ENCODE peak calls at places on chromosomes 12 and 14, in four cellular contexts. One of them, this sample, is unnamed. For H3K4me1, the result is how much of the 10 kb centered on the place peaks cover.

GRCh38 chr14:91350813-91351507 is 66.7 kb downstream of the CCDC88C start:
- DNase-seq in aorta: no peak
- DNase-seq in IMR-90: no peak
- DNase-seq in CD4-positive, CD25-positive, alpha-beta regulatory T cell: peak
- DNase-seq in this sample: no peak

GRCh38 chr12:67633708-67634107 is 14.8 kb upstream of the DYRK2 start:
- DNase-seq in CD4-positive, CD25-positive, alpha-beta regulatory T cell: no peak
- DNase-seq in IMR-90: no peak
- DNase-seq in aorta: no peak
- DNase-seq in this sample: peak

GRCh38 chr12:3538691-3539030 is 47.7 kb downstream of the PRMT8 start:
- DNase-seq in CD4-positive, CD25-positive, alpha-beta regulatory T cell: no peak
- DNase-seq in aorta: no peak
- DNase-seq in IMR-90: no peak
- DNase-seq in this sample: no peak

GRCh38 chr12:59736359-59736758 is 140.5 kb downstream of the SLC16A7 start:
- DNase-seq in aorta: no peak
- DNase-seq in IMR-90: no peak
- DNase-seq in CD4-positive, CD25-positive, alpha-beta regulatory T cell: no peak
- DNase-seq in this sample: no peak

GRCh38 chr12:43004908-43005307 is 415.4 kb upstream of the PRICKLE1 start:
- DNase-seq in aorta: no peak
- DNase-seq in CD4-positive, CD25-positive, alpha-beta regulatory T cell: no peak
- DNase-seq in IMR-90: no peak
- DNase-seq in this sample: no peak

GRCh38 chr12:88922816-88923215 is 342.5 kb upstream of the KITLG start:
- DNase-seq in CD4-positive, CD25-positive, alpha-beta regulatory T cell: no peak
- DNase-seq in IMR-90: peak
- DNase-seq in aorta: no peak
- DNase-seq in this sample: no peak

GRCh38 chr14:55316528-55316927 is 45.3 kb downstream of the FBXO34 start:
- DNase-seq in CD4-positive, CD25-positive, alpha-beta regulatory T cell: no peak
- DNase-seq in IMR-90: no peak
- DNase-seq in aorta: no peak
- DNase-seq in this sample: no peak

GRCh38 chr14:32413967-32414640 is 85.0 kb downstream of the AKAP6 start:
- DNase-seq in IMR-90: no peak
- DNase-seq in aorta: no peak
- DNase-seq in CD4-positive, CD25-positive, alpha-beta regulatory T cell: no peak
- DNase-seq in this sample: no peak

GRCh38 chr12:121468451-121468850 is 68.5 kb downstream of the RNF34 start:
- DNase-seq in IMR-90: peak
- DNase-seq in aorta: no peak
- DNase-seq in CD4-positive, CD25-positive, alpha-beta regulatory T cell: no peak
- DNase-seq in this sample: no peak

GRCh38 chr12:95774311-95775045 is 16.1 kb downstream of the NTN4 start:
- DNase-seq in CD4-positive, CD25-positive, alpha-beta regulatory T cell: no peak
- DNase-seq in aorta: no peak
- DNase-seq in IMR-90: peak
- DNase-seq in this sample: no peak

GRCh38 chr14:87772854-87773253 is 220.1 kb downstream of the GALC start:
- DNase-seq in IMR-90: no peak
- DNase-seq in aorta: no peak
- DNase-seq in CD4-positive, CD25-positive, alpha-beta regulatory T cell: no peak
- DNase-seq in this sample: no peak

GRCh38 chr12:114780746-114781399 is 96.9 kb upstream of the TBX3 start:
- DNase-seq in CD4-positive, CD25-positive, alpha-beta regulatory T cell: no peak
- DNase-seq in aorta: no peak
- DNase-seq in IMR-90: no peak
- DNase-seq in this sample: no peak

GRCh38 chr12:80186727-80187217 is 87.4 kb downstream of the OTOGL start:
- DNase-seq in aorta: no peak
- DNase-seq in CD4-positive, CD25-positive, alpha-beta regulatory T cell: peak
- DNase-seq in IMR-90: peak
- DNase-seq in this sample: peak

GRCh38 chr12:129614221-129614885 is 289.5 kb downstream of the TMEM132D start:
- DNase-seq in aorta: no peak
- DNase-seq in CD4-positive, CD25-positive, alpha-beta regulatory T cell: no peak
- DNase-seq in IMR-90: no peak
- DNase-seq in this sample: no peak

GRCh38 chr12:46369474-46370379 is 2.8 kb downstream of the SLC38A2 start:
- DNase-seq in CD4-positive, CD25-positive, alpha-beta regulatory T cell: no peak
- DNase-seq in aorta: no peak
- DNase-seq in IMR-90: no peak
- DNase-seq in this sample: no peak

GRCh38 chr14:64736271-64737131 is 32.3 kb downstream of the PLEKHG3 start:
- DNase-seq in CD4-positive, CD25-positive, alpha-beta regulatory T cell: no peak
- DNase-seq in IMR-90: no peak
- DNase-seq in aorta: peak
- DNase-seq in this sample: no peak

GRCh38 chr12:12022306-12022931 is 48.3 kb upstream of the BCL2L14 start:
- DNase-seq in CD4-positive, CD25-positive, alpha-beta regulatory T cell: no peak
- DNase-seq in aorta: no peak
- DNase-seq in IMR-90: no peak
- DNase-seq in this sample: no peak
- H3K4me1 ChIP-seq in CD4-positive, CD25-positive, alpha-beta regulatory T cell: under half
- H3K4me1 ChIP-seq in aorta: under half
- H3K4me1 ChIP-seq in IMR-90: under half
- H3K4me1 ChIP-seq in this sample: under half

DNA sequence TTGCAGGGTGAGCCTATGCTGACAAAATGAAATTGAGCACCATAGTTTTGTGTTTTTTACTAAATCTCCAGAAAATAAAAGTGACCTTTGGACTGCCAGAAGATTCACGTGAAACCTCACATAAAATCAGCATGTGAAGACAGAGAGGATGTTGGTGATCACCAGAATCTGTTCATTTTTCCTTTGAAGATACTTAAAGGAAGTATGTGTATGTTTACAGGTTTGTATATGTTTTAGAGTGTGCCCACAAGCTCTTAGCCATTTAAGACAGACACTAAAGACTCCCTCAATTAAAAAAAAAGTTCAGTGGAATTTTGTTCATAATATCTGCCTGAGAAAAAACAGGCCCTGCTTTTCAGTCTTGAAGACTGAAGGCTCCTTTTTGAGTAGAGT is 25.9 kb downstream of the DDX47 start:
- DNase-seq in CD4-positive, CD25-positive, alpha-beta regulatory T cell: peak
- DNase-seq in IMR-90: no peak
- DNase-seq in aorta: no peak
- DNase-seq in this sample: no peak
- H3K4me1 ChIP-seq in CD4-positive, CD25-positive, alpha-beta regulatory T cell: under half
- H3K4me1 ChIP-seq in IMR-90: under half
- H3K4me1 ChIP-seq in aorta: under half
- H3K4me1 ChIP-seq in this sample: under half

GRCh38 chr14:52314521-52315354 is 626 bp downstream of the PTGER2 start:
- DNase-seq in aorta: peak
- DNase-seq in IMR-90: peak
- DNase-seq in CD4-positive, CD25-positive, alpha-beta regulatory T cell: peak
- DNase-seq in this sample: no peak

GRCh38 chr14:52312872-52313492 is 1.1 kb upstream of the PTGER2 start:
- DNase-seq in CD4-positive, CD25-positive, alpha-beta regulatory T cell: no peak
- DNase-seq in aorta: no peak
- DNase-seq in IMR-90: peak
- DNase-seq in this sample: no peak

GRCh38 chr14:52313493-52313881 is 625 bp upstream of the PTGER2 start:
- DNase-seq in CD4-positive, CD25-positive, alpha-beta regulatory T cell: no peak
- DNase-seq in aorta: no peak
- DNase-seq in IMR-90: peak
- DNase-seq in this sample: no peak

GRCh38 chr14:52313903-52314481 is at the start of gene PTGER2:
- DNase-seq in aorta: peak
- DNase-seq in CD4-positive, CD25-positive, alpha-beta regulatory T cell: peak
- DNase-seq in IMR-90: peak
- DNase-seq in this sample: peak

DNA sequence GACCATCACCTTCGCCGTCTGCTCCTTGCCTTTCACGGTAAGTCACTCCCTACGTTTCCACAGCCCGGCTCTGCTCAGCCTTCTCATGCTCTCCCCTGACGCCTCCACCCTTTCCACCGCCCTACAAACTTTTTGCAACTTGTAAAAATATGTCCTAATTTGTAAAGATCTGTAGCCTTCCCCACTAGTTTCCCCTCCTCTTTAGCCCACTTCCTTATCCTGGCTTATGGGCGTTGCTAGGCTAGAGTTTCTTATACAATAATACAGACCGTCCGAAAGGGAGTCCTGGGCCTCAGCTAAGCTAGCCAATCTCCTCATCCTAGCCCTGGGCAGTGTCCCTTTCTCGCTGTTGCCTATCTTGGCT is 1.2 kb downstream of the PTGER2 start:
- DNase-seq in CD4-positive, CD25-positive, alpha-beta regulatory T cell: no peak
- DNase-seq in aorta: no peak
- DNase-seq in IMR-90: peak
- DNase-seq in this sample: no peak
- H3K4me1 ChIP-seq in CD4-positive, CD25-positive, alpha-beta regulatory T cell: half or more
- H3K4me1 ChIP-seq in aorta: under half
- H3K4me1 ChIP-seq in IMR-90: under half
- H3K4me1 ChIP-seq in this sample: under half

GRCh38 chr12:18969512-18969911 is 160.0 kb upstream of the PLEKHA5 start:
- DNase-seq in IMR-90: no peak
- DNase-seq in CD4-positive, CD25-positive, alpha-beta regulatory T cell: no peak
- DNase-seq in aorta: no peak
- DNase-seq in this sample: no peak
- H3K4me1 ChIP-seq in IMR-90: under half
- H3K4me1 ChIP-seq in CD4-positive, CD25-positive, alpha-beta regulatory T cell: under half
- H3K4me1 ChIP-seq in aorta: under half
- H3K4me1 ChIP-seq in this sample: under half

GRCh38 chr14:93044116-93044515 is 71.6 kb downstream of the ITPK1 start:
- DNase-seq in CD4-positive, CD25-positive, alpha-beta regulatory T cell: no peak
- DNase-seq in aorta: no peak
- DNase-seq in IMR-90: no peak
- DNase-seq in this sample: no peak
- H3K4me1 ChIP-seq in CD4-positive, CD25-positive, alpha-beta regulatory T cell: under half
- H3K4me1 ChIP-seq in aorta: under half
- H3K4me1 ChIP-seq in IMR-90: under half
- H3K4me1 ChIP-seq in this sample: half or more

GRCh38 chr14:73780896-73781295 is 66.7 kb upstream of the PNMA1 start:
- DNase-seq in aorta: no peak
- DNase-seq in IMR-90: no peak
- DNase-seq in CD4-positive, CD25-positive, alpha-beta regulatory T cell: no peak
- DNase-seq in this sample: no peak
- H3K4me1 ChIP-seq in aorta: under half
- H3K4me1 ChIP-seq in IMR-90: under half
- H3K4me1 ChIP-seq in CD4-positive, CD25-positive, alpha-beta regulatory T cell: under half
- H3K4me1 ChIP-seq in this sample: under half

GRCh38 chr12:75815756-75816155 is 215.8 kb downstream of the PHLDA1 start:
- DNase-seq in IMR-90: peak
- DNase-seq in CD4-positive, CD25-positive, alpha-beta regulatory T cell: no peak
- DNase-seq in aorta: no peak
- DNase-seq in this sample: no peak
- H3K4me1 ChIP-seq in IMR-90: under half
- H3K4me1 ChIP-seq in CD4-positive, CD25-positive, alpha-beta regulatory T cell: under half
- H3K4me1 ChIP-seq in aorta: under half
- H3K4me1 ChIP-seq in this sample: under half

This sample was measured in tibial nerve.